ENCODE peak calls at places on chromosomes 16 and 17, in four cellular contexts. One of them, this sample, is unnamed.
A peak's percentile ranks its signal among the peaks of the same experiment; 100 is the strongest.

GRCh38 chr17:44932526-44933097 is 15.0 kb downstream of the KIF18B start:
- DNase-seq in effector CD4-positive, alpha-beta T cell: no peak
- DNase-seq in T-helper 2 cell: no peak
- DNase-seq in GM06990: no peak
- DNase-seq in this sample: no peak

GRCh38 chr16:15643453-15644305 is 725 bp upstream of the MARF1 start:
- DNase-seq in effector CD4-positive, alpha-beta T cell: no peak
- DNase-seq in GM06990: no peak
- DNase-seq in T-helper 2 cell: no peak
- DNase-seq in this sample: peak; percentile 74

GRCh38 chr16:49661465-49662187 is 194.3 kb downstream of the ZNF423 start:
- DNase-seq in effector CD4-positive, alpha-beta T cell: no peak
- DNase-seq in GM06990: no peak
- DNase-seq in T-helper 2 cell: no peak
- DNase-seq in this sample: no peak

GRCh38 chr17:59141860-59142259 is 13.1 kb downstream of the SKA2 start:
- DNase-seq in T-helper 2 cell: no peak
- DNase-seq in GM06990: no peak
- DNase-seq in effector CD4-positive, alpha-beta T cell: no peak
- DNase-seq in this sample: no peak

GRCh38 chr16:3659200-3659599 is 4.7 kb downstream of the DNASE1 start:
- DNase-seq in T-helper 2 cell: no peak
- DNase-seq in effector CD4-positive, alpha-beta T cell: no peak
- DNase-seq in GM06990: no peak
- DNase-seq in this sample: peak; percentile 37

GRCh38 chr16:48353565-48354163 is 31.5 kb downstream of the SIAH1 start:
- DNase-seq in effector CD4-positive, alpha-beta T cell: peak; percentile 56
- DNase-seq in GM06990: peak; percentile 19
- DNase-seq in T-helper 2 cell: peak; percentile 18
- DNase-seq in this sample: peak; percentile 90

GRCh38 chr16:70476272-70477020 is 22.1 kb downstream of the FCSK start:
- DNase-seq in T-helper 2 cell: no peak
- DNase-seq in GM06990: peak; percentile 83
- DNase-seq in effector CD4-positive, alpha-beta T cell: no peak
- DNase-seq in this sample: peak; percentile 84

GRCh38 chr16:65884018-65884417 is 482.5 kb upstream of the CDH5 start:
- DNase-seq in GM06990: no peak
- DNase-seq in effector CD4-positive, alpha-beta T cell: no peak
- DNase-seq in T-helper 2 cell: no peak
- DNase-seq in this sample: peak; percentile 5

GRCh38 chr16:12016166-12016947 is 39.8 kb downstream of the SNX29 start:
- DNase-seq in GM06990: no peak
- DNase-seq in T-helper 2 cell: no peak
- DNase-seq in effector CD4-positive, alpha-beta T cell: no peak
- DNase-seq in this sample: peak; percentile 56

GRCh38 chr16:8678068-8678927 is 3.9 kb downstream of the ABAT start:
- DNase-seq in effector CD4-positive, alpha-beta T cell: no peak
- DNase-seq in GM06990: no peak
- DNase-seq in T-helper 2 cell: no peak
- DNase-seq in this sample: peak; percentile 68

GRCh38 chr17:64128787-64129514 is 993 bp downstream of the ERN1 start:
- DNase-seq in effector CD4-positive, alpha-beta T cell: no peak
- DNase-seq in GM06990: no peak
- DNase-seq in T-helper 2 cell: no peak
- DNase-seq in this sample: peak; percentile 50

GRCh38 chr17:82214012-82214628 is 1.5 kb upstream of the CCDC57 start:
- DNase-seq in T-helper 2 cell: no peak
- DNase-seq in GM06990: no peak
- DNase-seq in effector CD4-positive, alpha-beta T cell: no peak
- DNase-seq in this sample: no peak

GRCh38 chr17:82754297-82755208 is 2.7 kb downstream of the TBCD start:
- DNase-seq in T-helper 2 cell: no peak
- DNase-seq in effector CD4-positive, alpha-beta T cell: no peak
- DNase-seq in GM06990: no peak
- DNase-seq in this sample: peak; percentile 30

GRCh38 chr17:50507871-50508572 is at the start of gene MYCBPAP:
- DNase-seq in T-helper 2 cell: peak; percentile 58
- DNase-seq in GM06990: peak; percentile 90
- DNase-seq in effector CD4-positive, alpha-beta T cell: peak; percentile 75
- DNase-seq in this sample: peak; percentile 81

GRCh38 chr17:8124350-8125195 is 667 bp upstream of the HES7 start:
- DNase-seq in effector CD4-positive, alpha-beta T cell: no peak
- DNase-seq in T-helper 2 cell: no peak
- DNase-seq in GM06990: no peak
- DNase-seq in this sample: peak; percentile 49

GRCh38 chr17:72702136-72702735 is 390.3 kb downstream of the SLC39A11 start:
- DNase-seq in effector CD4-positive, alpha-beta T cell: no peak
- DNase-seq in GM06990: no peak
- DNase-seq in T-helper 2 cell: no peak
- DNase-seq in this sample: no peak

GRCh38 chr16:5633845-5634440 is 536.3 kb upstream of the EEF2KMT start:
- DNase-seq in GM06990: no peak
- DNase-seq in T-helper 2 cell: no peak
- DNase-seq in effector CD4-positive, alpha-beta T cell: no peak
- DNase-seq in this sample: peak; percentile 38

GRCh38 chr16:1428511-1428910 is 2.4 kb upstream of the PERCC1 start:
- DNase-seq in GM06990: peak; percentile 50
- DNase-seq in effector CD4-positive, alpha-beta T cell: no peak
- DNase-seq in T-helper 2 cell: no peak
- DNase-seq in this sample: peak; percentile 27

GRCh38 chr16:85281181-85281580 is 168.9 kb upstream of the CIBAR2 start:
- DNase-seq in GM06990: no peak
- DNase-seq in effector CD4-positive, alpha-beta T cell: no peak
- DNase-seq in T-helper 2 cell: no peak
- DNase-seq in this sample: no peak

GRCh38 chr16:87056551-87056950 is 260.6 kb downstream of the C16orf95 start:
- DNase-seq in GM06990: no peak
- DNase-seq in effector CD4-positive, alpha-beta T cell: no peak
- DNase-seq in T-helper 2 cell: no peak
- DNase-seq in this sample: no peak

GRCh38 chr16:57187508-57187854 is 1.4 kb downstream of the RSPRY1 start:
- DNase-seq in T-helper 2 cell: no peak
- DNase-seq in effector CD4-positive, alpha-beta T cell: no peak
- DNase-seq in GM06990: peak; percentile 29
- DNase-seq in this sample: no peak

GRCh38 chr17:81466564-81467472 is 45.8 kb downstream of the ACTG1 start:
- DNase-seq in GM06990: no peak
- DNase-seq in T-helper 2 cell: no peak
- DNase-seq in effector CD4-positive, alpha-beta T cell: no peak
- DNase-seq in this sample: no peak

GRCh38 chr17:67054011-67054591 is 9.7 kb downstream of the CACNG1 start:
- DNase-seq in effector CD4-positive, alpha-beta T cell: no peak
- DNase-seq in T-helper 2 cell: no peak
- DNase-seq in GM06990: no peak
- DNase-seq in this sample: no peak

GRCh38 chr17:78951967-78952551 is 26.9 kb upstream of the TIMP2 start:
- DNase-seq in effector CD4-positive, alpha-beta T cell: no peak
- DNase-seq in T-helper 2 cell: no peak
- DNase-seq in GM06990: no peak
- DNase-seq in this sample: peak; percentile 65

GRCh38 chr17:44247346-44248219 is 20.4 kb downstream of the SLC4A1 start:
- DNase-seq in GM06990: no peak
- DNase-seq in T-helper 2 cell: no peak
- DNase-seq in effector CD4-positive, alpha-beta T cell: no peak
- DNase-seq in this sample: no peak

GRCh38 chr17:17343160-17343735 is 40.1 kb downstream of the NT5M start:
- DNase-seq in GM06990: no peak
- DNase-seq in effector CD4-positive, alpha-beta T cell: no peak
- DNase-seq in T-helper 2 cell: no peak
- DNase-seq in this sample: no peak

This sample was measured in choroid plexus epithelial cell.